ENCODE peak calls at places on chromosomes 3 and 15, in five cellular contexts. One of them, this sample, is unnamed.

GRCh38 chr3:39224288-39224687 is 31.9 kb upstream of the XIRP1 start:
- DNase-seq in omental fat pad: no peak
- DNase-seq in trophoblast cell: no peak
- DNase-seq in left lung: no peak
- DNase-seq in ovary: no peak
- DNase-seq in this sample: no peak

GRCh38 chr15:57333487-57333886 is 42.8 kb upstream of the CGNL1 start:
- DNase-seq in ovary: no peak
- DNase-seq in omental fat pad: no peak
- DNase-seq in left lung: no peak
- DNase-seq in trophoblast cell: peak
- DNase-seq in this sample: no peak

GRCh38 chr3:45507820-45508317 is 86.7 kb upstream of the LIMD1 start:
- DNase-seq in trophoblast cell: peak
- DNase-seq in left lung: no peak
- DNase-seq in omental fat pad: no peak
- DNase-seq in ovary: no peak
- DNase-seq in this sample: no peak

GRCh38 chr3:107662109-107662477 is 139.3 kb downstream of the BBX start:
- DNase-seq in omental fat pad: no peak
- DNase-seq in trophoblast cell: no peak
- DNase-seq in ovary: no peak
- DNase-seq in left lung: no peak
- DNase-seq in this sample: no peak

GRCh38 chr15:85296615-85297402 is 83.6 kb upstream of the AKAP13 start:
- DNase-seq in ovary: peak
- DNase-seq in trophoblast cell: peak
- DNase-seq in left lung: no peak
- DNase-seq in omental fat pad: no peak
- DNase-seq in this sample: peak

GRCh38 chr3:150384517-150385212 is 23.4 kb upstream of the TSC22D2 start:
- DNase-seq in ovary: no peak
- DNase-seq in omental fat pad: no peak
- DNase-seq in trophoblast cell: peak
- DNase-seq in left lung: no peak
- DNase-seq in this sample: peak

GRCh38 chr3:114450008-114450596 is 156.3 kb downstream of the TIGIT start:
- DNase-seq in left lung: no peak
- DNase-seq in ovary: no peak
- DNase-seq in trophoblast cell: no peak
- DNase-seq in omental fat pad: no peak
- DNase-seq in this sample: no peak

GRCh38 chr3:55484191-55484644 is 2.9 kb downstream of the WNT5A start:
- DNase-seq in omental fat pad: no peak
- DNase-seq in left lung: no peak
- DNase-seq in ovary: peak
- DNase-seq in trophoblast cell: no peak
- DNase-seq in this sample: no peak

GRCh38 chr15:92142242-92143232 is 251.1 kb upstream of the ST8SIA2 start:
- DNase-seq in trophoblast cell: no peak
- DNase-seq in left lung: no peak
- DNase-seq in ovary: no peak
- DNase-seq in omental fat pad: no peak
- DNase-seq in this sample: no peak

GRCh38 chr3:22886394-22886793 is 316.7 kb upstream of the UBE2E2 start:
- DNase-seq in omental fat pad: no peak
- DNase-seq in left lung: no peak
- DNase-seq in ovary: peak
- DNase-seq in trophoblast cell: no peak
- DNase-seq in this sample: no peak

This sample was measured in ascending aorta.